ENCODE peak calls at places on chromosomes 5 and 9, in eight cellular contexts. W is body of pancreas; Z is ascending aorta; F is GM20000; D is globus pallidus; G is AG08395; T is stimulated activated CD4-positive, alpha-beta T cell treated with anti-CD3 and anti-CD28 coated beads, Interleukin-4, amount 100 ng/mL, for 48 hours; S is MM.1S. C is an unnamed sample.

GRCh38 chr5:77133061-77133758 is 46.1 kb upstream of the ZBED3 start:
- DNase-seq in D (peak; percentile 92), G (peak; percentile 96), F (no peak), W (peak; percentile 49), Z (peak; percentile 91), S (no peak), T (no peak), C (peak; percentile 93)

GRCh38 chr5:32942225-32942989 is 231.3 kb downstream of the NPR3 start:
- DNase-seq in S (peak; percentile 65), Z (no peak), T (no peak), D (no peak), F (peak; percentile 22), W (peak; percentile 16), G (no peak), C (no peak)

GRCh38 chr9:24552526-24552925 is 6.8 kb upstream of the IZUMO3 start:
- DNase-seq in Z (no peak), T (no peak), G (no peak), W (no peak), F (no peak), S (no peak), D (no peak), C (no peak)

GRCh38 chr5:58314356-58315045 is 145.4 kb downstream of the PLK2 start:
- DNase-seq in D (no peak), G (no peak), W (no peak), F (no peak), T (no peak), Z (no peak), S (no peak), C (no peak)

GRCh38 chr5:9245071-9245470 is 300.8 kb downstream of the SEMA5A start:
- DNase-seq in G (no peak), W (no peak), S (no peak), D (peak; percentile 65), T (no peak), Z (no peak), F (no peak), C (no peak)

GRCh38 chr9:135320943-135321342 is 158.6 kb upstream of the PPP1R26 start:
- DNase-seq in T (no peak), F (no peak), G (no peak), S (no peak), D (no peak), W (no peak), Z (no peak), C (no peak)

GRCh38 chr5:140273401-140273877 is 29.5 kb downstream of the PFDN1 start:
- DNase-seq in T (no peak), G (no peak), Z (no peak), S (no peak), W (no peak), F (no peak), D (no peak), C (peak; percentile 34)

GRCh38 chr5:129904667-129905466 is 602 bp downstream of the CHSY3 start:
- DNase-seq in T (no peak), D (no peak), S (no peak), G (peak; percentile 15), F (peak; percentile 52), W (peak; percentile 28), Z (peak; percentile 71), C (peak; percentile 58)

GRCh38 chr9:137396227-137396626 is 26.7 kb downstream of the EXD3 start:
- DNase-seq in W (no peak), T (no peak), Z (no peak), F (no peak), D (no peak), S (no peak), G (no peak), C (peak; percentile 48)

GRCh38 chr9:35726876-35727438 is 5.0 kb downstream of the TLN1 start:
- DNase-seq in F (peak; percentile 39), D (no peak), G (no peak), S (no peak), T (no peak), Z (peak; percentile 90), W (no peak), C (peak; percentile 49)